ENCODE peak calls at places on chromosomes 3 and 15, in seven cellular contexts. W is CD4-positive, alpha-beta memory T cell; E is H9; V is CD4-positive, alpha-beta T cell; H is spleen; N is MG63; F is kidney. G is an unnamed sample.
A peak's percentile ranks its signal among the peaks of the same experiment; 100 is the strongest.

GRCh38 chr3:30544811-30545210 is 61.6 kb upstream of the TGFBR2 start:
- DNase-seq in H (no peak), W (no peak), E (no peak), F (no peak), N (peak; percentile 47), V (no peak), G (no peak)

GRCh38 chr3:42148982-42149432 is 57.9 kb downstream of the TRAK1 start:
- DNase-seq in W (no peak), N (peak; percentile 13), F (no peak), E (peak; percentile 92), H (no peak), V (no peak), G (peak; percentile 90)

GRCh38 chr3:120369000-120369399 is 19.8 kb upstream of the LRRC58 start:
- DNase-seq in H (no peak), E (no peak), F (no peak), N (no peak), W (no peak), V (no peak), G (no peak)

GRCh38 chr15:64989331-64990167 is at the start of gene SPG21:
- DNase-seq in V (peak; percentile 85), W (peak; percentile 87), E (peak; percentile 91), F (peak; percentile 97), H (peak; percentile 99), N (peak; percentile 93), G (peak; percentile 96)

GRCh38 chr3:35944915-35945710 is 305.8 kb downstream of the ARPP21 start:
- DNase-seq in W (no peak), F (no peak), V (no peak), H (no peak), N (no peak), E (no peak), G (no peak)

GRCh38 chr3:72155391-72156064 is 370.6 kb upstream of the PROK2 start:
- DNase-seq in H (no peak), V (no peak), N (peak; percentile 89), W (no peak), E (no peak), F (no peak), G (no peak)

GRCh38 chr15:100252779-100253417 is 88.9 kb downstream of the ADAMTS17 start:
- DNase-seq in N (no peak), V (no peak), F (no peak), H (no peak), W (no peak), E (no peak), G (peak; percentile 5)

GRCh38 chr3:18111702-18112311 is 313.3 kb downstream of the SATB1 start:
- DNase-seq in V (no peak), H (no peak), E (no peak), W (no peak), N (peak; percentile 25), F (no peak), G (no peak)

GRCh38 chr3:64163755-64164148 is 61.5 kb downstream of the PRICKLE2 start:
- DNase-seq in F (no peak), V (no peak), N (no peak), H (no peak), W (no peak), E (no peak), G (no peak)

GRCh38 chr15:37824717-37825382 is 109.6 kb upstream of the TMCO5A start:
- DNase-seq in H (no peak), F (no peak), N (peak; percentile 79), E (no peak), V (no peak), W (no peak), G (peak; percentile 43)

GRCh38 chr3:188003188-188004171 is 150.5 kb upstream of the LPP start:
- DNase-seq in V (no peak), H (no peak), F (no peak), W (no peak), N (no peak), E (no peak), G (no peak)

GRCh38 chr3:186746008-186746407 is 28.8 kb downstream of the KNG1 start:
- DNase-seq in F (no peak), E (peak; percentile 85), N (peak; percentile 56), H (no peak), V (no peak), W (no peak), G (peak; percentile 79)

GRCh38 chr15:75229191-75230015 is 27.7 kb downstream of the C15orf39 start:
- DNase-seq in V (no peak), W (no peak), E (no peak), N (no peak), F (peak; percentile 73), H (peak; percentile 63), G (no peak)

GRCh38 chr3:9111349-9112265 is 137.8 kb downstream of the SRGAP3 start:
- DNase-seq in H (no peak), N (peak; percentile 64), E (peak; percentile 75), F (no peak), W (no peak), V (no peak), G (peak; percentile 91)

GRCh38 chr15:65690173-65690572 is 68.4 kb downstream of the SLC24A1 start:
- DNase-seq in H (no peak), N (no peak), F (no peak), E (no peak), V (no peak), W (no peak), G (no peak)

GRCh38 chr15:60804986-60805949 is 326.3 kb upstream of the ICE2 start:
- DNase-seq in F (no peak), H (no peak), N (peak; percentile 97), V (no peak), E (peak; percentile 93), W (no peak), G (peak; percentile 91)

GRCh38 chr15:88627463-88627862 is 6.3 kb downstream of the AEN start:
- DNase-seq in N (no peak), V (peak; percentile 79), H (peak; percentile 87), F (no peak), W (peak; percentile 93), E (no peak), G (no peak)

GRCh38 chr15:36472672-36473071 is 106.8 kb upstream of the CDIN1 start:
- DNase-seq in V (no peak), W (no peak), E (no peak), H (no peak), F (no peak), N (no peak), G (no peak)

GRCh38 chr15:101250331-101250730 is 1.5 kb downstream of the CHSY1 start:
- DNase-seq in F (no peak), W (no peak), E (no peak), H (no peak), N (no peak), V (no peak), G (no peak)

GRCh38 chr3:11407644-11408043 is 135.4 kb downstream of the ATG7 start:
- DNase-seq in W (no peak), N (no peak), H (no peak), V (no peak), E (no peak), F (no peak), G (no peak)
- H3K9me3 ChIP-seq in W (no peaks in the 10 kb centered on the region), N (peaks cover 5% of the 10 kb centered on the region), H (peaks cover 14% of the 10 kb centered on the region), V (peaks cover 19% of the 10 kb centered on the region), E (no peaks in the 10 kb centered on the region), F (peaks cover 4% of the 10 kb centered on the region), G (peaks cover 55% of the 10 kb centered on the region)

DNA sequence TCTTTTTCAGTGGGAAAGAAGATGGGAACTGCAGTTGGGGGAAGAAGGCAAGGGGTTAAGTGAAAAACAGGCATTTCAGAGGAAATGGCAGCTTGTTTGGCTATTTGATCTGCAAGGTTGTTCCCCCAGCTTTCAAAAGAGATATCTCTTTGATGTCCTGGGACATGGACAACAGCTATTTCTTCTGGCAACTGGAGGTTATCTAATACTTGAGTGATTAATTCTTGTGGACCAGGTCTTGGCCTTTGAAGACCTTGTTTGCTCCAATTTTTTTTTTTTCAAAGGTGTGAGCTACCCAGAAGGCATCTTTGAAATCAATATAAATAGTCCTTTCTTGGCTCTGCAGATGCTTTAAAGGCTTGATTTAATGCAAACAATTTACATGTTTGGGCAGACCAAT is 51.5 kb downstream of the KATNBL1 start:
- DNase-seq in V (no peak), H (no peak), N (no peak), E (no peak), F (no peak), W (no peak), G (no peak)
- H3K9me3 ChIP-seq in V (peaks cover 41% of the 10 kb centered on the region), H (peaks cover 51% of the 10 kb centered on the region), N (peaks cover 38% of the 10 kb centered on the region), E (peaks cover 15% of the 10 kb centered on the region), F (peaks cover 17% of the 10 kb centered on the region), W (no peaks in the 10 kb centered on the region), G (peaks cover 81% of the 10 kb centered on the region)

DNA sequence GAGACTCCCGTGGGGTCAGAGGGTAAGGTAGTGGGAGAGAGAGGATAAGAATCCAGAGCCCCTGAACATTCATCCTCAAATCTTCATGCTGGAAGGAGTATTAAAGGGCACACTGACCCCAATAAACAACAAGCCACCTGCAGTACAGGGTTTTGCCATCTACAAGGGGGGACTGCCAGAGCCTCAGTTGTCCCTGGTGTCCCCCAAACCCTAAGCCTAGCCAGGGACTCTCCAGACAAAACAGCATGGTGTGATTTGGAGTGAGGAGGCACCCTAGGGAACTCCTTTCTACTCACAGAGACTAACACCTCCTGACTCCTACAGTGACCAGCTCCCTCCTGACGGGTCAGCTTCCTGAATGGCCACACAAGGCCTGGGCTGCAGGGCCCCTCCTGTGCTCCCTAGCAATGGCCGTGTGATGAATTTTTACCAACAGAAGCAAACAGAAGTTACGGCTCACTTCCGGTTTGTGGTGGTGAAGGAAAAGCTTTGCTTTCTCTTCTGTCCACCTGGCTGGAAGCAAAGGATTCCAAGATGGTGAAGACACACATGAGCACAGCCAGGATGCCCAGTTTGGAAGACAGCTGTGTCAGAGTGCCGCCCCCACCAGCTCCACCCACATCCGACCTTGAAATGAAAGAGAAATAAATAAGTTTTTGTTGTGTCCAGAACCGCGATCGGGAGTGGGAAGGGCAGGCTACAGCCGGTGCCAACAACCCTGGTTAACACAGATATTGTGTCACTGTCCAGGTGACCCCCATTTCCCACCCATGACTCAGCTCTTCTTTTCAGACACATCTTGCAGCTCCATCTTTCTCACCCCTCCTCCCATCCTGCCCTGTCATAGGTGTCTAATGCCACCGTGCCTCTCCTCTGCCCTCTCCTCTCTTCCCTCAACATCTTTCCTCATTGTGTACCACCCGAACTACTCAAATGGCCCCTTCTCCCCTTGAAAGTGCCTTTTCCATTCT is 69.6 kb upstream of the ATP13A3 start:
- DNase-seq in V (no peak), F (no peak), W (peak; percentile 9), N (peak; percentile 71), E (no peak), H (no peak), G (no peak)
- H3K9me3 ChIP-seq in V (no peaks in the 10 kb centered on the region), F (no peaks in the 10 kb centered on the region), W (no peaks in the 10 kb centered on the region), N (no peaks in the 10 kb centered on the region), E (no peaks in the 10 kb centered on the region), H (no peaks in the 10 kb centered on the region), G (no peaks in the 10 kb centered on the region)

DNA sequence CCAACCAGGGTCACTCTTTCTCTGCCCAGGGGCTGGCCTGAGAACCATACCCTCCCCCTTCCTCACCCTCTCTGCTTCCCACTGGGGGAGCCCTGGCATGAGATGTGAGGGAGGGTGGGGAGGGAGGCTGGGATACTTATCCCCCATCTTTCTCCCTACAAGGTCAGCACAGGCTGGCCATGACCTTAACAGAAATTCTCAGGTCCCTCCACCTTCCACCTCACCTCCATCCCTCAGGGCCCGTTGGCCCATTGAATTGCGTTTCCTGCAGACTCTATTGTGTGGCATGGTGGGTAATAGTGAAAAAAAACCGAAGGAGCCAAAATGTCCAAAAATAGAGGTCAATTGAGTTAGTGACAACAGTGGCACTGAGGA is 159.5 kb downstream of the OR4M2 start:
- DNase-seq in H (no peak), V (no peak), E (no peak), F (no peak), N (no peak), W (no peak), G (no peak)
- H3K9me3 ChIP-seq in H (no peaks in the 10 kb centered on the region), V (no peaks in the 10 kb centered on the region), E (peaks cover 86% of the 10 kb centered on the region), F (no peaks in the 10 kb centered on the region), N (no peaks in the 10 kb centered on the region), W (no peaks in the 10 kb centered on the region), G (peaks cover 88% of the 10 kb centered on the region)

G was measured in endodermal cell.